ENCODE peak calls at places on chromosomes 11 and 22, in eight cellular contexts. One of them, this sample, is unnamed.

GRCh38 chr11:92206441-92206840 is 18.2 kb upstream of the FAT3 start:
- DNase-seq in heart left ventricle: no peak
- DNase-seq in body of pancreas: no peak
- DNase-seq in lower lobe of right lung: no peak
- DNase-seq in MM.1S: no peak
- DNase-seq in tibial artery: no peak
- DNase-seq in dorsolateral prefrontal cortex: no peak
- DNase-seq in A549: no peak
- DNase-seq in this sample: no peak

GRCh38 chr11:44839458-44840084 is 111.1 kb downstream of the TP53I11 start:
- DNase-seq in lower lobe of right lung: no peak
- DNase-seq in body of pancreas: no peak
- DNase-seq in MM.1S: no peak
- DNase-seq in tibial artery: no peak
- DNase-seq in dorsolateral prefrontal cortex: no peak
- DNase-seq in A549: no peak
- DNase-seq in heart left ventricle: no peak
- DNase-seq in this sample: no peak

GRCh38 chr22:21972293-21972779 is 10.3 kb downstream of the TOP3B start:
- DNase-seq in MM.1S: peak
- DNase-seq in body of pancreas: no peak
- DNase-seq in A549: peak
- DNase-seq in tibial artery: no peak
- DNase-seq in lower lobe of right lung: no peak
- DNase-seq in dorsolateral prefrontal cortex: peak
- DNase-seq in heart left ventricle: no peak
- DNase-seq in this sample: peak

GRCh38 chr11:102878595-102878994 is 3.8 kb upstream of the MMP12 start:
- DNase-seq in dorsolateral prefrontal cortex: no peak
- DNase-seq in tibial artery: no peak
- DNase-seq in A549: no peak
- DNase-seq in MM.1S: no peak
- DNase-seq in body of pancreas: no peak
- DNase-seq in heart left ventricle: no peak
- DNase-seq in lower lobe of right lung: no peak
- DNase-seq in this sample: no peak

GRCh38 chr11:66598993-66599392 is 6.0 kb downstream of the CCS start:
- DNase-seq in lower lobe of right lung: no peak
- DNase-seq in A549: no peak
- DNase-seq in heart left ventricle: no peak
- DNase-seq in body of pancreas: no peak
- DNase-seq in MM.1S: no peak
- DNase-seq in dorsolateral prefrontal cortex: no peak
- DNase-seq in tibial artery: no peak
- DNase-seq in this sample: no peak

GRCh38 chr11:61880050-61880449 is 11.3 kb downstream of the FADS3 start:
- DNase-seq in body of pancreas: no peak
- DNase-seq in dorsolateral prefrontal cortex: no peak
- DNase-seq in lower lobe of right lung: no peak
- DNase-seq in tibial artery: no peak
- DNase-seq in A549: no peak
- DNase-seq in MM.1S: no peak
- DNase-seq in heart left ventricle: no peak
- DNase-seq in this sample: no peak

GRCh38 chr22:19722915-19723164 is 499 bp upstream of the GP1BB start:
- DNase-seq in heart left ventricle: no peak
- DNase-seq in dorsolateral prefrontal cortex: no peak
- DNase-seq in A549: no peak
- DNase-seq in MM.1S: no peak
- DNase-seq in lower lobe of right lung: no peak
- DNase-seq in body of pancreas: no peak
- DNase-seq in tibial artery: no peak
- DNase-seq in this sample: no peak

GRCh38 chr11:120217941-120218694 is 7.3 kb downstream of the OAF start:
- DNase-seq in MM.1S: no peak
- DNase-seq in body of pancreas: peak
- DNase-seq in dorsolateral prefrontal cortex: peak
- DNase-seq in tibial artery: no peak
- DNase-seq in lower lobe of right lung: no peak
- DNase-seq in heart left ventricle: peak
- DNase-seq in A549: no peak
- DNase-seq in this sample: no peak

GRCh38 chr22:48506506-48507145 is 1321.0 kb downstream of the BRD1 start:
- DNase-seq in dorsolateral prefrontal cortex: no peak
- DNase-seq in body of pancreas: no peak
- DNase-seq in A549: no peak
- DNase-seq in lower lobe of right lung: no peak
- DNase-seq in heart left ventricle: no peak
- DNase-seq in tibial artery: no peak
- DNase-seq in MM.1S: no peak
- DNase-seq in this sample: no peak

GRCh38 chr11:109320595-109320994 is 101.4 kb upstream of the C11orf87 start:
- DNase-seq in A549: peak
- DNase-seq in heart left ventricle: no peak
- DNase-seq in MM.1S: no peak
- DNase-seq in tibial artery: no peak
- DNase-seq in body of pancreas: no peak
- DNase-seq in dorsolateral prefrontal cortex: no peak
- DNase-seq in lower lobe of right lung: no peak
- DNase-seq in this sample: no peak

GRCh38 chr11:122601131-122602125 is 54.1 kb upstream of the UBASH3B start:
- DNase-seq in body of pancreas: no peak
- DNase-seq in dorsolateral prefrontal cortex: no peak
- DNase-seq in lower lobe of right lung: no peak
- DNase-seq in A549: peak
- DNase-seq in tibial artery: no peak
- DNase-seq in MM.1S: no peak
- DNase-seq in heart left ventricle: no peak
- DNase-seq in this sample: no peak

GRCh38 chr11:37786214-37786755 is 1188.2 kb upstream of the RAG2 start:
- DNase-seq in heart left ventricle: no peak
- DNase-seq in MM.1S: no peak
- DNase-seq in lower lobe of right lung: no peak
- DNase-seq in body of pancreas: no peak
- DNase-seq in tibial artery: no peak
- DNase-seq in A549: no peak
- DNase-seq in dorsolateral prefrontal cortex: no peak
- DNase-seq in this sample: no peak

GRCh38 chr11:18144243-18144642 is 11.9 kb downstream of the MRGPRX3 start:
- DNase-seq in MM.1S: no peak
- DNase-seq in heart left ventricle: no peak
- DNase-seq in lower lobe of right lung: no peak
- DNase-seq in A549: no peak
- DNase-seq in tibial artery: no peak
- DNase-seq in dorsolateral prefrontal cortex: no peak
- DNase-seq in body of pancreas: no peak
- DNase-seq in this sample: peak

GRCh38 chr11:18145837-18146236 is 13.5 kb downstream of the MRGPRX3 start:
- DNase-seq in MM.1S: no peak
- DNase-seq in A549: no peak
- DNase-seq in dorsolateral prefrontal cortex: no peak
- DNase-seq in lower lobe of right lung: no peak
- DNase-seq in heart left ventricle: no peak
- DNase-seq in tibial artery: no peak
- DNase-seq in body of pancreas: no peak
- DNase-seq in this sample: no peak

GRCh38 chr11:18140145-18140544 is 7.8 kb downstream of the MRGPRX3 start:
- DNase-seq in MM.1S: no peak
- DNase-seq in tibial artery: no peak
- DNase-seq in body of pancreas: no peak
- DNase-seq in lower lobe of right lung: no peak
- DNase-seq in heart left ventricle: no peak
- DNase-seq in A549: no peak
- DNase-seq in dorsolateral prefrontal cortex: no peak
- DNase-seq in this sample: no peak

GRCh38 chr11:18145025-18145424 is 12.7 kb downstream of the MRGPRX3 start:
- DNase-seq in tibial artery: no peak
- DNase-seq in heart left ventricle: no peak
- DNase-seq in A549: peak
- DNase-seq in lower lobe of right lung: no peak
- DNase-seq in dorsolateral prefrontal cortex: no peak
- DNase-seq in MM.1S: no peak
- DNase-seq in body of pancreas: no peak
- DNase-seq in this sample: no peak
- TF ChIP-seq CTCF in tibial artery: no peak
- TF ChIP-seq CTCF in heart left ventricle: no peak
- TF ChIP-seq CTCF in A549: peak
- TF ChIP-seq CTCF in lower lobe of right lung: no peak
- TF ChIP-seq CTCF in dorsolateral prefrontal cortex: no peak
- TF ChIP-seq CTCF in MM.1S: peak
- TF ChIP-seq CTCF in body of pancreas: no peak
- TF ChIP-seq CTCF in this sample: no peak

DNA sequence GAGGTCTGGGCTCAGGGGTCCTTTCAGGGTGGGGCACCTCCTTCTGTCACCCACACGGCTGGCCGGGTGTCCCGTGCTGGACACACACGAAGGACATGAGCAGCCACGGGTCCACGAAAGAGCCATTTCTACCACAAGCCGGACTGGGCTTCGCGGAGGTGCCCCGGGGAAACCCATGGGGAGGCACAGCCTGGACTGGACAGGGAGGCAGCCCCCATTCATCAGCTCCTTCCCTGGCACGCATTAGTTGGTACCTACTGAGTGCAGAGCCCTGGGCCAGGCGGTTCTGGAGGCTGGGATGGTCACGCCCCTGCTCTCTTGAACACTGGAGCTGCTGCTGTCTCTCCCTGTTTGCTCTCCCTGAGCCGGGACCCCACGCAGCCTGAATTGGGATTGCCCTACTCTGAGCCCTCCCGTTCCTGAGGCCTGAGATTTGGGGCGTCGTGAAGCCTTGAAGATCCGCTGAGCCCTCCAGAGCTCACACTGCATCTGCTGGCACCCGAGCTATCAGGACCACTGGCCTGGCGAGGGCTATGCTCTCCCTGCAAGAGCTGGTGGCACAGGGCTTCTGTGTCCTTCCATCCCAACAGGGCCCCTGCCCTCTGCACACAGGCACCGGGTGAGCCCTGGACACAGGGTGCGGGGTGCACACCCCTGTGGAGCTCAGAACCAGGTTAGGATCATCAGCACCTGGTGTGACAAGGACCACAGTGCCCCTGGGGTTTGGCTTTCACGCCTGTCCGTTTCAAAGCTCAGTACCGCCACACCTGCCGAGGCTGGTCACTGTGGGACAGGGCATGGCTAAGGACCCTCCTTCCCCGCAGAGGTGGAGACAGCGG is 84.6 kb downstream of the MYEOV start:
- DNase-seq in body of pancreas: no peak
- DNase-seq in tibial artery: no peak
- DNase-seq in dorsolateral prefrontal cortex: no peak
- DNase-seq in A549: no peak
- DNase-seq in heart left ventricle: no peak
- DNase-seq in lower lobe of right lung: no peak
- DNase-seq in MM.1S: no peak
- DNase-seq in this sample: no peak
- TF ChIP-seq CTCF in body of pancreas: no peak
- TF ChIP-seq CTCF in tibial artery: no peak
- TF ChIP-seq CTCF in dorsolateral prefrontal cortex: no peak
- TF ChIP-seq CTCF in A549: no peak
- TF ChIP-seq CTCF in heart left ventricle: no peak
- TF ChIP-seq CTCF in lower lobe of right lung: no peak
- TF ChIP-seq CTCF in MM.1S: no peak
- TF ChIP-seq CTCF in this sample: no peak

GRCh38 chr22:44985906-44986527 is 23.8 kb downstream of the PHF21B start:
- DNase-seq in lower lobe of right lung: no peak
- DNase-seq in A549: no peak
- DNase-seq in heart left ventricle: no peak
- DNase-seq in body of pancreas: no peak
- DNase-seq in dorsolateral prefrontal cortex: no peak
- DNase-seq in MM.1S: no peak
- DNase-seq in tibial artery: no peak
- DNase-seq in this sample: no peak

GRCh38 chr22:44991218-44991617 is 18.6 kb downstream of the PHF21B start:
- DNase-seq in heart left ventricle: no peak
- DNase-seq in body of pancreas: no peak
- DNase-seq in dorsolateral prefrontal cortex: no peak
- DNase-seq in MM.1S: no peak
- DNase-seq in tibial artery: no peak
- DNase-seq in A549: no peak
- DNase-seq in lower lobe of right lung: no peak
- DNase-seq in this sample: no peak

GRCh38 chr22:44990810-44991209 is 19.0 kb downstream of the PHF21B start:
- DNase-seq in tibial artery: no peak
- DNase-seq in lower lobe of right lung: no peak
- DNase-seq in heart left ventricle: no peak
- DNase-seq in dorsolateral prefrontal cortex: no peak
- DNase-seq in A549: no peak
- DNase-seq in body of pancreas: no peak
- DNase-seq in MM.1S: no peak
- DNase-seq in this sample: no peak

GRCh38 chr22:44990328-44990727 is 19.5 kb downstream of the PHF21B start:
- DNase-seq in dorsolateral prefrontal cortex: no peak
- DNase-seq in tibial artery: no peak
- DNase-seq in body of pancreas: no peak
- DNase-seq in lower lobe of right lung: no peak
- DNase-seq in A549: no peak
- DNase-seq in heart left ventricle: no peak
- DNase-seq in MM.1S: no peak
- DNase-seq in this sample: no peak

GRCh38 chr22:44988671-44989070 is 21.1 kb downstream of the PHF21B start:
- DNase-seq in body of pancreas: no peak
- DNase-seq in MM.1S: no peak
- DNase-seq in lower lobe of right lung: no peak
- DNase-seq in tibial artery: no peak
- DNase-seq in A549: no peak
- DNase-seq in dorsolateral prefrontal cortex: no peak
- DNase-seq in heart left ventricle: no peak
- DNase-seq in this sample: no peak
- TF ChIP-seq CTCF in body of pancreas: no peak
- TF ChIP-seq CTCF in MM.1S: peak
- TF ChIP-seq CTCF in lower lobe of right lung: no peak
- TF ChIP-seq CTCF in tibial artery: no peak
- TF ChIP-seq CTCF in A549: no peak
- TF ChIP-seq CTCF in dorsolateral prefrontal cortex: no peak
- TF ChIP-seq CTCF in heart left ventricle: no peak
- TF ChIP-seq CTCF in this sample: no peak

GRCh38 chr11:115528217-115528616 is 24.0 kb upstream of the CADM1 start:
- DNase-seq in lower lobe of right lung: no peak
- DNase-seq in tibial artery: no peak
- DNase-seq in body of pancreas: no peak
- DNase-seq in MM.1S: no peak
- DNase-seq in heart left ventricle: no peak
- DNase-seq in dorsolateral prefrontal cortex: no peak
- DNase-seq in A549: no peak
- DNase-seq in this sample: no peak
- TF ChIP-seq CTCF in lower lobe of right lung: no peak
- TF ChIP-seq CTCF in tibial artery: no peak
- TF ChIP-seq CTCF in body of pancreas: no peak
- TF ChIP-seq CTCF in MM.1S: no peak
- TF ChIP-seq CTCF in heart left ventricle: peak
- TF ChIP-seq CTCF in dorsolateral prefrontal cortex: no peak
- TF ChIP-seq CTCF in A549: no peak
- TF ChIP-seq CTCF in this sample: no peak